ENCODE peak calls at places on chromosomes 4 and X, in eight cellular contexts. A, T, R, B, I, O, L and U are unnamed samples.

GRCh38 chr4:13415068-13415785 is 68.9 kb downstream of the RAB28 start:
- DNase-seq in A (no peak), T (no peak), O (no peak), B (no peak), L (no peak), R (no peak), I (no peak), U (no peak)

GRCh38 chr4:56752985-56753384 is 68.5 kb downstream of the SPINK2 start:
- DNase-seq in O (no peak), L (no peak), R (no peak), B (no peak), A (no peak), T (no peak), I (no peak), U (no peak)

GRCh38 chr4:152117054-152117453 is 356.2 kb upstream of the GATB start:
- DNase-seq in R (no peak), I (no peak), B (no peak), L (no peak), T (no peak), O (no peak), A (no peak), U (no peak)

GRCh38 chr4:4714330-4714729 is 145.1 kb upstream of the MSX1 start:
- DNase-seq in A (no peak), T (no peak), I (no peak), R (no peak), O (no peak), L (no peak), B (no peak), U (no peak)

GRCh38 chr4:86367577-86367976 is 7.7 kb upstream of the MAPK10 start:
- DNase-seq in B (no peak), O (no peak), I (no peak), A (no peak), L (no peak), R (no peak), T (no peak), U (no peak)

GRCh38 chrX:55342533-55343501 is 78.1 kb upstream of the PAGE3 start:
- DNase-seq in R (no peak), L (peak), O (no peak), T (no peak), A (no peak), B (no peak), I (no peak), U (no peak)

GRCh38 chr4:174873931-174874330 is 44.2 kb upstream of the ADAM29 start:
- DNase-seq in L (no peak), R (no peak), B (no peak), I (no peak), T (no peak), A (no peak), O (no peak), U (no peak)

GRCh38 chrX:74505437-74505836 is 84.1 kb downstream of the SLC16A2 start:
- DNase-seq in I (no peak), B (no peak), O (no peak), A (no peak), L (no peak), T (no peak), R (no peak), U (no peak)

GRCh38 chr4:37604464-37604863 is 81.7 kb downstream of the RELL1 start:
- DNase-seq in T (no peak), R (no peak), L (no peak), O (no peak), A (no peak), B (no peak), I (no peak), U (no peak)

GRCh38 chrX:50779694-50780093 is 34.3 kb downstream of the SHROOM4 start:
- DNase-seq in O (no peak), R (no peak), B (no peak), T (no peak), I (no peak), A (peak), L (no peak), U (no peak)

GRCh38 chr4:64747919-64748715 is 338.9 kb upstream of the TECRL start:
- DNase-seq in B (no peak), T (no peak), O (no peak), A (no peak), I (no peak), R (no peak), L (no peak), U (no peak)

GRCh38 chr4:143341186-143341755 is 4.6 kb downstream of the GAB1 start:
- DNase-seq in A (peak), B (no peak), L (no peak), I (no peak), T (no peak), R (no peak), O (no peak), U (no peak)

GRCh38 chr4:3248811-3249661 is at the start of gene MSANTD1:
- DNase-seq in A (no peak), R (peak), O (no peak), T (no peak), I (no peak), B (no peak), L (no peak), U (no peak)

GRCh38 chr4:30495261-30496050 is 224.7 kb upstream of the PCDH7 start:
- DNase-seq in A (no peak), B (no peak), R (no peak), T (no peak), L (no peak), I (no peak), O (no peak), U (no peak)

GRCh38 chrX:110541266-110541665 is 182.6 kb downstream of the RTL9 start:
- DNase-seq in T (no peak), R (no peak), B (no peak), A (no peak), L (no peak), I (no peak), O (no peak), U (no peak)

GRCh38 chr4:152047451-152047850 is 286.6 kb upstream of the GATB start:
- DNase-seq in O (no peak), I (no peak), T (no peak), R (no peak), B (no peak), A (no peak), L (no peak), U (no peak)

GRCh38 chr4:142406051-142406549 is 440.0 kb downstream of the INPP4B start:
- DNase-seq in B (no peak), A (no peak), R (no peak), L (no peak), I (no peak), T (no peak), O (no peak), U (no peak)

GRCh38 chrX:136170109-136170800 is 22.9 kb downstream of the FHL1 start:
- DNase-seq in B (no peak), L (no peak), A (peak), R (no peak), T (no peak), O (no peak), I (no peak), U (no peak)
- TF ChIP-seq CTCF in B (no peak), L (no peak), A (peak), R (peak), T (peak), O (no peak), I (no peak), U (no peak)

GRCh38 chr4:40086421-40086820 is 29.8 kb downstream of the N4BP2 start:
- DNase-seq in I (no peak), R (no peak), B (no peak), L (no peak), A (no peak), T (no peak), O (no peak), U (no peak)

GRCh38 chr4:40087799-40088366 is 31.2 kb downstream of the N4BP2 start:
- DNase-seq in B (no peak), R (no peak), L (no peak), T (no peak), I (no peak), O (no peak), A (no peak), U (no peak)
- TF ChIP-seq CTCF in B (no peak), R (no peak), L (no peak), T (no peak), I (no peak), O (no peak), A (no peak), U (no peak)

GRCh38 chrX:125137521-125137920 is 182.2 kb upstream of the TEX13C start:
- DNase-seq in O (no peak), B (no peak), T (no peak), R (no peak), I (no peak), A (no peak), L (no peak), U (no peak)

GRCh38 chrX:125131146-125131545 is 188.5 kb upstream of the TEX13C start:
- DNase-seq in A (no peak), I (no peak), T (no peak), O (no peak), L (no peak), B (no peak), R (no peak), U (no peak)

GRCh38 chrX:125132274-125132673 is 187.4 kb upstream of the TEX13C start:
- DNase-seq in T (no peak), L (no peak), I (no peak), A (no peak), R (no peak), O (no peak), B (no peak), U (no peak)
- TF ChIP-seq CTCF in T (no peak), L (no peak), I (no peak), A (no peak), R (peak), O (peak), B (peak), U (peak)

GRCh38 chrX:153052534-153052933 is 3.7 kb upstream of the PNMA3 start:
- DNase-seq in I (no peak), A (no peak), O (no peak), L (no peak), T (no peak), R (no peak), B (no peak), U (no peak)
- TF ChIP-seq CTCF in I (no peak), A (no peak), O (no peak), L (no peak), T (no peak), R (no peak), B (peak), U (peak)

GRCh38 chrX:1147641-1148515 is 64.6 kb downstream of the CRLF2 start:
- DNase-seq in T (no peak), R (no peak), O (no peak), I (no peak), L (no peak), B (no peak), A (no peak), U (no peak)

GRCh38 chrX:1150569-1151347 is 61.7 kb downstream of the CRLF2 start:
- DNase-seq in R (no peak), I (no peak), T (no peak), B (no peak), A (no peak), L (no peak), O (no peak), U (no peak)

GRCh38 chrX:1151378-1152077 is 60.9 kb downstream of the CRLF2 start:
- DNase-seq in R (no peak), L (no peak), B (no peak), T (no peak), A (no peak), O (no peak), I (no peak), U (no peak)

GRCh38 chrX:1153940-1154339 is 58.5 kb downstream of the CRLF2 start:
- DNase-seq in L (no peak), I (no peak), B (no peak), R (no peak), T (no peak), O (no peak), A (no peak), U (no peak)

DNA sequence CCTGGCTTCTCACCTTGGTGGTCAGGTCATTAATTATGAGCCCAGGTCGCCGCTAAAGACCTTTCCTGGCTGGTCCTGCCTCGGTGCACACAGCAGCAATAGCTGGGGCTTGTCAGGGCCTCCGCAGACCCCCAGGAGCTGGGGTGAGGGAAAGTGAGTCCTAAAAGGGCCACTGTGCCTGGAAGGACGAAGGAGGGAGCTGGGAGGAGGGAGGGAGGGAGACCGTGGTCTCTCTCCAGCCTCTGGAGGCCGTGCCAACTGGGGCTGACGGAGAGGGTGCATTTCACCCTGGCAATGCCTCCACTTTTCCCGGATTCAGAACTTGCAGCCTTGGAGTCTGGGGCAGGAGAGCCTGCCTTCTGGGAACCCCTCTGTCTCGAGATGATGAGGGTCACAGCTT is 60.4 kb downstream of the CRLF2 start:
- DNase-seq in T (no peak), B (no peak), A (no peak), O (no peak), I (no peak), L (no peak), R (no peak), U (no peak)
- TF ChIP-seq CTCF in T (no peak), B (no peak), A (no peak), O (no peak), I (no peak), L (no peak), R (no peak), U (no peak)

DNA sequence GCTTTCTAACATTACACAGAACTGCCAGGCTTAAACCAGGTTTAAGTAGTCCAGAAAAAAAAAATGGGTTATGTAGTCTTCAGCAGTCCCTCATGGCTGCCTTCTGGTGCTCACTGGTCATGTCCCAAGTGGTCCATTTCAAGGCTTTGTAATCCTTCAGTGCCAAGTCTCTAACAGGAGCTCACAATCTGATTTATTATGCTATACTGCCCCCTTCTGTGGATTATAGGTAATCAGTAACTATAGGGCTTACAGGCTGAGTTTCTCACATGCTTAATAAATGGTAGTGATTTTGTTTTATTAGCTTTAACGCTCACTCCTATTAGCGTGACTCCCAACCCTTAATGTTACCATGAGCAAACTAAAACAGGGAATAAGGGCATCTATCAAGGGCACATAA is 92.5 kb upstream of the EDA2R start:
- DNase-seq in O (no peak), I (no peak), A (no peak), T (no peak), R (peak), L (no peak), B (no peak), U (no peak)
- TF ChIP-seq CTCF in O (peak), I (no peak), A (peak), T (no peak), R (peak), L (no peak), B (peak), U (peak)